ENCODE peak calls at places on chromosomes 5 and 9, in five cellular contexts. W is MV-4-11; A is HT1080; V is NCI-H1092 treated with DMSO at 0.1 percent for 48 hours; E is stimulated activated CD8-positive, alpha-beta memory T cell treated with anti-CD3 and anti-CD28 coated beads, Interleukin-12 subunit alpha, Interleukin-12 subunit beta, amount 100 ng/mL, for 1 hour. F is an unnamed sample.

GRCh38 chr5:79318935-79319614 is 83.1 kb downstream of the JMY start:
- DNase-seq in W (peak), A (peak), V (no peak), E (no peak), F (peak)

GRCh38 chr5:139709587-139710369 is 61.6 kb downstream of the CXXC5 start:
- DNase-seq in W (no peak), A (no peak), V (no peak), E (no peak), F (no peak)

GRCh38 chr9:92425578-92425977 is 1.3 kb upstream of the OMD start:
- DNase-seq in W (no peak), A (no peak), V (no peak), E (no peak), F (no peak)

GRCh38 chr5:113345261-113345940 is 89.4 kb downstream of the TSSK1B start:
- DNase-seq in W (no peak), A (peak), V (no peak), E (no peak), F (no peak)

GRCh38 chr5:177382423-177383029 is 1.7 kb upstream of the SLC34A1 start:
- DNase-seq in W (peak), A (no peak), V (peak), E (no peak), F (no peak)

GRCh38 chr9:116476935-116477381 is 210.1 kb upstream of the TRIM32 start:
- DNase-seq in W (no peak), A (no peak), V (no peak), E (no peak), F (no peak)

GRCh38 chr5:76714771-76715483 is 999 bp upstream of the F2R start:
- DNase-seq in W (no peak), A (no peak), V (no peak), E (no peak), F (no peak)

GRCh38 chr5:42767491-42768105 is 11.0 kb downstream of the CCDC152 start:
- DNase-seq in W (peak), A (peak), V (peak), E (no peak), F (peak)

GRCh38 chr9:71620806-71621205 is 147.5 kb downstream of the CEMIP2 start:
- DNase-seq in W (no peak), A (no peak), V (no peak), E (no peak), F (no peak)

GRCh38 chr5:72145351-72145750 is 38.1 kb downstream of the MAP1B start:
- DNase-seq in W (no peak), A (no peak), V (peak), E (no peak), F (no peak)

GRCh38 chr5:1178529-1179382 is 22.6 kb upstream of the SLC6A19 start:
- DNase-seq in W (no peak), A (no peak), V (no peak), E (no peak), F (no peak)

GRCh38 chr9:134221273-134222017 is 57.1 kb upstream of the RNU6ATAC start:
- DNase-seq in W (no peak), A (no peak), V (no peak), E (no peak), F (no peak)

GRCh38 chr9:127273350-127273749 is 8.8 kb downstream of the GARNL3 start:
- DNase-seq in W (no peak), A (no peak), V (no peak), E (no peak), F (no peak)

GRCh38 chr5:176740131-176740701 is 70.1 kb upstream of the UNC5A start:
- DNase-seq in W (no peak), A (no peak), V (peak), E (no peak), F (no peak)